ENCODE peak calls at places on chromosomes 5 and 9, in seven cellular contexts. One of them, this sample, is unnamed.

GRCh38 chr9:129328357-129329103 is 150.5 kb upstream of the IER5L start:
- DNase-seq in ovary: no peak
- DNase-seq in OCI-LY7: no peak
- DNase-seq in AG04450: no peak
- DNase-seq in GM12878: no peak
- DNase-seq in lower leg skin: no peak
- DNase-seq in adrenal gland: no peak
- DNase-seq in this sample: peak

GRCh38 chr9:2800385-2801179 is 43.3 kb downstream of the PUM3 start:
- DNase-seq in AG04450: no peak
- DNase-seq in OCI-LY7: no peak
- DNase-seq in adrenal gland: no peak
- DNase-seq in ovary: no peak
- DNase-seq in GM12878: no peak
- DNase-seq in lower leg skin: no peak
- DNase-seq in this sample: no peak

GRCh38 chr9:105114318-105114717 is 130.1 kb upstream of the SLC44A1 start:
- DNase-seq in ovary: no peak
- DNase-seq in GM12878: no peak
- DNase-seq in OCI-LY7: peak
- DNase-seq in lower leg skin: no peak
- DNase-seq in AG04450: no peak
- DNase-seq in adrenal gland: no peak
- DNase-seq in this sample: no peak

GRCh38 chr5:35202319-35203111 is 27.8 kb downstream of the PRLR start:
- DNase-seq in GM12878: no peak
- DNase-seq in AG04450: no peak
- DNase-seq in lower leg skin: no peak
- DNase-seq in adrenal gland: peak
- DNase-seq in ovary: no peak
- DNase-seq in OCI-LY7: peak
- DNase-seq in this sample: no peak

GRCh38 chr5:170348069-170348702 is 41.0 kb downstream of the KCNMB1 start:
- DNase-seq in GM12878: no peak
- DNase-seq in adrenal gland: peak
- DNase-seq in ovary: no peak
- DNase-seq in AG04450: no peak
- DNase-seq in lower leg skin: peak
- DNase-seq in OCI-LY7: no peak
- DNase-seq in this sample: peak

GRCh38 chr9:133506653-133507038 is 18.1 kb downstream of the MYMK start:
- DNase-seq in GM12878: no peak
- DNase-seq in AG04450: peak
- DNase-seq in lower leg skin: no peak
- DNase-seq in OCI-LY7: no peak
- DNase-seq in ovary: peak
- DNase-seq in adrenal gland: peak
- DNase-seq in this sample: no peak

GRCh38 chr5:90406466-90406865 is 3.1 kb downstream of the CETN3 start:
- DNase-seq in GM12878: no peak
- DNase-seq in adrenal gland: no peak
- DNase-seq in ovary: no peak
- DNase-seq in OCI-LY7: no peak
- DNase-seq in lower leg skin: no peak
- DNase-seq in AG04450: no peak
- DNase-seq in this sample: no peak

GRCh38 chr9:96478829-96479371 is 28.9 kb downstream of the HABP4 start:
- DNase-seq in OCI-LY7: no peak
- DNase-seq in ovary: no peak
- DNase-seq in GM12878: peak
- DNase-seq in adrenal gland: no peak
- DNase-seq in lower leg skin: no peak
- DNase-seq in AG04450: no peak
- DNase-seq in this sample: no peak

GRCh38 chr5:17907094-17907493 is 272.8 kb downstream of the TAF11L14 start:
- DNase-seq in adrenal gland: no peak
- DNase-seq in ovary: no peak
- DNase-seq in AG04450: no peak
- DNase-seq in lower leg skin: no peak
- DNase-seq in OCI-LY7: no peak
- DNase-seq in GM12878: no peak
- DNase-seq in this sample: no peak

GRCh38 chr5:142246263-142246662 is 78.6 kb downstream of the SPRY4 start:
- DNase-seq in adrenal gland: no peak
- DNase-seq in OCI-LY7: no peak
- DNase-seq in ovary: no peak
- DNase-seq in GM12878: no peak
- DNase-seq in AG04450: peak
- DNase-seq in lower leg skin: no peak
- DNase-seq in this sample: no peak

GRCh38 chr5:62259699-62260220 is 46.2 kb upstream of the KIF2A start:
- DNase-seq in ovary: no peak
- DNase-seq in adrenal gland: no peak
- DNase-seq in AG04450: no peak
- DNase-seq in GM12878: no peak
- DNase-seq in OCI-LY7: no peak
- DNase-seq in lower leg skin: no peak
- DNase-seq in this sample: no peak

GRCh38 chr5:68419101-68419636 is 203.6 kb downstream of the PIK3R1 start:
- DNase-seq in adrenal gland: no peak
- DNase-seq in ovary: no peak
- DNase-seq in lower leg skin: no peak
- DNase-seq in GM12878: no peak
- DNase-seq in OCI-LY7: no peak
- DNase-seq in AG04450: no peak
- DNase-seq in this sample: no peak
- H3K4me3 ChIP-seq in adrenal gland: no peak
- H3K4me3 ChIP-seq in ovary: no peak
- H3K4me3 ChIP-seq in lower leg skin: no peak
- H3K4me3 ChIP-seq in GM12878: no peak
- H3K4me3 ChIP-seq in OCI-LY7: no peak
- H3K4me3 ChIP-seq in AG04450: no peak
- H3K4me3 ChIP-seq in this sample: no peak

GRCh38 chr9:34049630-34050384 is 1.1 kb upstream of the UBAP2 start:
- DNase-seq in adrenal gland: peak
- DNase-seq in GM12878: no peak
- DNase-seq in ovary: no peak
- DNase-seq in AG04450: no peak
- DNase-seq in lower leg skin: no peak
- DNase-seq in OCI-LY7: no peak
- DNase-seq in this sample: no peak

GRCh38 chr9:34045903-34046302 is 2.8 kb downstream of the UBAP2 start:
- DNase-seq in GM12878: no peak
- DNase-seq in OCI-LY7: no peak
- DNase-seq in adrenal gland: no peak
- DNase-seq in ovary: no peak
- DNase-seq in lower leg skin: no peak
- DNase-seq in AG04450: no peak
- DNase-seq in this sample: no peak

GRCh38 chr9:34047864-34048729 is 590 bp downstream of the UBAP2 start:
- DNase-seq in GM12878: no peak
- DNase-seq in adrenal gland: peak
- DNase-seq in ovary: no peak
- DNase-seq in lower leg skin: peak
- DNase-seq in AG04450: no peak
- DNase-seq in OCI-LY7: peak
- DNase-seq in this sample: peak

GRCh38 chr9:34048730-34049629 is at the start of gene UBAP2:
- DNase-seq in AG04450: peak
- DNase-seq in OCI-LY7: peak
- DNase-seq in lower leg skin: peak
- DNase-seq in GM12878: peak
- DNase-seq in adrenal gland: peak
- DNase-seq in ovary: peak
- DNase-seq in this sample: peak

DNA sequence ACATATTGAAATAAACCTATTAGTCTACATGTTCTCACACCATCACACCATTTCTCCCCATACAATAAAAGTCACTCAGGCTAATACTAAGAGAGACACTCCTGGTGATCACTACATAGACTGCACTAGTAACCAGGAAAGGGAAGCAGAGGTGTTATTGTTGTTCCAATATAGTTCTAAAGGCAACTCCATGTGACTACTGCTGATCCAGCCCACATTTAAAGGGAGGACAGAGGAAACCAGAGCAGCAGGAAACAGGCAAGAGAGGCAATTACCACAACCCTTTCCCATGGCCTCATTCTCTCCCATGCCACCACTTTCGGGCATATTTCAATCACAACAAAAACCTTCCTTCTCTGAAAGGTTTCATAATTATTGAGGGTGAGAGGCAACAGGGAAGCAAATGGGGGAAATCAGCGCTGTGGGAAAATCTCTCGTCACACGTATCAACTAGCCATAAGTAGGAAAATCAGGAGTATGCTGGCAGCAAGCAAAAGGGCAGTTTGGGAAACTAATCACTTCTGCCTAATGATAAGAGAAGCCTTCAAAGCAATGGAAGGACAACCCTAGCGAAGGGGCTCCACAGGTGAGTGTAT is 1.8 kb downstream of the UBAP2 start:
- DNase-seq in adrenal gland: no peak
- DNase-seq in GM12878: peak
- DNase-seq in lower leg skin: no peak
- DNase-seq in AG04450: no peak
- DNase-seq in ovary: no peak
- DNase-seq in OCI-LY7: peak
- DNase-seq in this sample: no peak
- H3K4me3 ChIP-seq in adrenal gland: no peak
- H3K4me3 ChIP-seq in GM12878: peak
- H3K4me3 ChIP-seq in lower leg skin: no peak
- H3K4me3 ChIP-seq in AG04450: peak
- H3K4me3 ChIP-seq in ovary: no peak
- H3K4me3 ChIP-seq in OCI-LY7: peak
- H3K4me3 ChIP-seq in this sample: no peak

GRCh38 chr9:37575511-37575914 is 667 bp downstream of the FBXO10 start:
- DNase-seq in lower leg skin: no peak
- DNase-seq in OCI-LY7: peak
- DNase-seq in ovary: no peak
- DNase-seq in AG04450: no peak
- DNase-seq in GM12878: no peak
- DNase-seq in adrenal gland: no peak
- DNase-seq in this sample: no peak

GRCh38 chr9:37574996-37575395 is 1.2 kb downstream of the FBXO10 start:
- DNase-seq in lower leg skin: no peak
- DNase-seq in ovary: no peak
- DNase-seq in AG04450: no peak
- DNase-seq in adrenal gland: no peak
- DNase-seq in OCI-LY7: no peak
- DNase-seq in GM12878: no peak
- DNase-seq in this sample: no peak

GRCh38 chr9:37575921-37576721 is at the start of gene FBXO10:
- DNase-seq in AG04450: no peak
- DNase-seq in adrenal gland: peak
- DNase-seq in lower leg skin: peak
- DNase-seq in ovary: peak
- DNase-seq in OCI-LY7: peak
- DNase-seq in GM12878: no peak
- DNase-seq in this sample: peak

GRCh38 chr9:37574241-37574721 is 1.9 kb downstream of the FBXO10 start:
- DNase-seq in AG04450: no peak
- DNase-seq in adrenal gland: no peak
- DNase-seq in GM12878: no peak
- DNase-seq in lower leg skin: no peak
- DNase-seq in ovary: no peak
- DNase-seq in OCI-LY7: no peak
- DNase-seq in this sample: no peak
- H3K4me3 ChIP-seq in AG04450: no peak
- H3K4me3 ChIP-seq in adrenal gland: no peak
- H3K4me3 ChIP-seq in GM12878: no peak
- H3K4me3 ChIP-seq in lower leg skin: no peak
- H3K4me3 ChIP-seq in ovary: no peak
- H3K4me3 ChIP-seq in OCI-LY7: peak
- H3K4me3 ChIP-seq in this sample: peak

GRCh38 chr5:167755420-167755819 is 536.0 kb upstream of the WWC1 start:
- DNase-seq in OCI-LY7: no peak
- DNase-seq in GM12878: no peak
- DNase-seq in ovary: no peak
- DNase-seq in lower leg skin: no peak
- DNase-seq in adrenal gland: no peak
- DNase-seq in AG04450: no peak
- DNase-seq in this sample: no peak
- H3K4me3 ChIP-seq in OCI-LY7: no peak
- H3K4me3 ChIP-seq in GM12878: no peak
- H3K4me3 ChIP-seq in ovary: no peak
- H3K4me3 ChIP-seq in lower leg skin: no peak
- H3K4me3 ChIP-seq in adrenal gland: no peak
- H3K4me3 ChIP-seq in AG04450: no peak
- H3K4me3 ChIP-seq in this sample: no peak

DNA sequence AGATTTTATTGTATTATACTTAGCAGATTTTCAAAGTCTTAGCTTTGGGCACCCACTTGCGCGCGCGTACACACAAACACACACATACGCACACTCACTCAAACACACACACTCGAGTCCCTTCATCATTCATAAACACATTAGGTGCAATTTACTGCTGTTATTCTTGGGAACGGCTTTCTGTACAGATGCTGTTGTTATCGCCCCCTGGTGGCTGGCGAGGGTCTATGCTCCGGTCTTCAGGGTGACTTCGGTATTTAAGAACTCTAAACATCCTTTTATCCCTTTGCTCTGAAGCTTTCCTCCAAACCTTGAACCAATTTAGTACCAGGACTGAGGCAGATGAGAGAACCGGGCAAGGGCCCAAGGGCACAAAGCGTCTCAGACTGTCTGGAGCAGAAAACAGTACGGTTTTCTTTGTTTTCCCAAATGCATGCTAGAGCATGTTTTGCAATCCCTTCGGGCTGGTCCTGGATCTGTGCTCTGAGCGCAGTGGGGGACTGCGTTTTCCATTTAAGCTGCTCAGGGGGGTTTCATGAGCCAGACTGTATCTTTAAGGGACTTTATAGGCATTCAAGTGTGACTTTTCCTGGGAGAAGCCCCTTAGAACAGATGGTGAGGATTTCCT is 1.7 kb upstream of the SLIT3 start:
- DNase-seq in adrenal gland: peak
- DNase-seq in AG04450: peak
- DNase-seq in GM12878: peak
- DNase-seq in lower leg skin: peak
- DNase-seq in ovary: peak
- DNase-seq in OCI-LY7: peak
- DNase-seq in this sample: peak
- H3K4me3 ChIP-seq in adrenal gland: no peak
- H3K4me3 ChIP-seq in AG04450: no peak
- H3K4me3 ChIP-seq in GM12878: no peak
- H3K4me3 ChIP-seq in lower leg skin: no peak
- H3K4me3 ChIP-seq in ovary: no peak
- H3K4me3 ChIP-seq in OCI-LY7: no peak
- H3K4me3 ChIP-seq in this sample: no peak

DNA sequence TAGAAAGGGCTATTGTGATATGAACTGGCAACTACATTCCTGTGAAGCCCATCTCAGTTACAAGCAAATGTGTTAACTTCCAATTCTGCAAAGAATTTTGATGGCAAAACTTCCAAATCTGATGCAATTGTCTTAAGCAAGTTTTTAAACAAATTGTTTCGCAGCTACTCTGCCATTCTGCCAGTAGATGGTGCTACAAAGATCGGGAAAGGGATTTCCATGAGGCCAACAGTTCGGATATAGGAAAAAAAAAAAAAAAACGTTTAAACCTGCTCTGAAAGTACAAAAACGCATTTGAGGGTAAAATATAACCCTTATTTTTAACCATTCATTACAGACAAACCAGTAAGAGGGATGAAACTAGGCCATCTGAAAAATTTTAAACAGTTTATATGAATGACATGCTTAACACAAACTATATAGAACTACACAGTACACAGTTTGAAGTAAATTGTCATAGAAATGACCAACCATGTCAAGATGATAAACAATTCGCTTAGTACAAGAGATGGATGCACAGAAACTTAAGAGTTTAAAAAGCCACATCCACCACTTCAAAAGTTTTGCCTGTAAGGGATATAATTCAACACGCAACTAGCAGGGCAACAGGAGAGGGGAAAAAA is 2.2 kb downstream of the HNRNPA0 start:
- DNase-seq in GM12878: no peak
- DNase-seq in OCI-LY7: peak
- DNase-seq in ovary: no peak
- DNase-seq in AG04450: no peak
- DNase-seq in lower leg skin: no peak
- DNase-seq in adrenal gland: peak
- DNase-seq in this sample: no peak
- H3K4me3 ChIP-seq in GM12878: peak
- H3K4me3 ChIP-seq in OCI-LY7: peak
- H3K4me3 ChIP-seq in ovary: peak
- H3K4me3 ChIP-seq in AG04450: peak
- H3K4me3 ChIP-seq in lower leg skin: no peak
- H3K4me3 ChIP-seq in adrenal gland: peak
- H3K4me3 ChIP-seq in this sample: peak